ENCODE peak calls at places on chromosomes 11 and 22, in eight cellular contexts. R, X, D, K, A, N, H and I are unnamed samples.

GRCh38 chr22:39901519-39902146 is 749 bp downstream of the GRAP2 start:
- DNase-seq in R (no peak), X (no peak), D (no peak), K (no peak), A (no peak), N (no peak), H (no peak), I (no peak)

GRCh38 chr22:33271390-33272161 is 213.4 kb upstream of the SYN3 start:
- DNase-seq in R (peak), X (no peak), D (no peak), K (peak), A (no peak), N (peak), H (no peak), I (peak)

GRCh38 chr22:45863981-45864751 is 112.8 kb downstream of the WNT7B start:
- DNase-seq in R (peak), X (peak), D (no peak), K (no peak), A (peak), N (peak), H (peak), I (peak)

GRCh38 chr11:85718991-85719807 is 33.2 kb upstream of the CCDC89 start:
- DNase-seq in R (no peak), X (peak), D (peak), K (no peak), A (no peak), N (no peak), H (peak), I (no peak)

GRCh38 chr11:45929486-45930030 is 7.1 kb downstream of the LARGE2 start:
- DNase-seq in R (no peak), X (no peak), D (no peak), K (no peak), A (no peak), N (no peak), H (no peak), I (no peak)

GRCh38 chr11:103326070-103326794 is 217.0 kb downstream of the DYNC2H1 start:
- DNase-seq in R (peak), X (peak), D (peak), K (no peak), A (no peak), N (peak), H (no peak), I (peak)

GRCh38 chr11:33227578-33228261 is 29.5 kb upstream of the HIPK3 start:
- DNase-seq in R (no peak), X (no peak), D (no peak), K (no peak), A (no peak), N (no peak), H (no peak), I (no peak)

GRCh38 chr11:105790841-105791240 is 181.0 kb downstream of the GRIA4 start:
- DNase-seq in R (no peak), X (no peak), D (no peak), K (no peak), A (no peak), N (no peak), H (no peak), I (no peak)

GRCh38 chr11:17384002-17384511 is 4.4 kb downstream of the KCNJ11 start:
- DNase-seq in R (no peak), X (peak), D (peak), K (peak), A (no peak), N (peak), H (peak), I (no peak)

GRCh38 chr11:66857234-66857926 is 516 bp downstream of the LRFN4 start:
- DNase-seq in R (peak), X (no peak), D (no peak), K (no peak), A (no peak), N (no peak), H (peak), I (peak)

GRCh38 chr22:30186535-30186934 is 60.0 kb downstream of the LIF start:
- DNase-seq in R (no peak), X (no peak), D (no peak), K (no peak), A (no peak), N (no peak), H (no peak), I (no peak)

GRCh38 chr11:118217575-118217974 is 7.2 kb downstream of the JAML start:
- DNase-seq in R (no peak), X (no peak), D (no peak), K (no peak), A (no peak), N (no peak), H (no peak), I (no peak)

GRCh38 chr22:33049125-33049729 is 9.0 kb downstream of the SYN3 start:
- DNase-seq in R (peak), X (peak), D (no peak), K (peak), A (no peak), N (peak), H (peak), I (peak)

GRCh38 chr11:85854557-85855340 is 434 bp upstream of the CCDC83 start:
- DNase-seq in R (peak), X (peak), D (peak), K (peak), A (peak), N (peak), H (peak), I (peak)

GRCh38 chr11:22359295-22359694 is 21.1 kb downstream of the SLC17A6 start:
- DNase-seq in R (no peak), X (no peak), D (no peak), K (no peak), A (no peak), N (no peak), H (no peak), I (no peak)
- TF ChIP-seq POLR2A in R (no peak), X (no peak), D (no peak), K (no peak), A (no peak), N (no peak), H (no peak), I (no peak)

DNA sequence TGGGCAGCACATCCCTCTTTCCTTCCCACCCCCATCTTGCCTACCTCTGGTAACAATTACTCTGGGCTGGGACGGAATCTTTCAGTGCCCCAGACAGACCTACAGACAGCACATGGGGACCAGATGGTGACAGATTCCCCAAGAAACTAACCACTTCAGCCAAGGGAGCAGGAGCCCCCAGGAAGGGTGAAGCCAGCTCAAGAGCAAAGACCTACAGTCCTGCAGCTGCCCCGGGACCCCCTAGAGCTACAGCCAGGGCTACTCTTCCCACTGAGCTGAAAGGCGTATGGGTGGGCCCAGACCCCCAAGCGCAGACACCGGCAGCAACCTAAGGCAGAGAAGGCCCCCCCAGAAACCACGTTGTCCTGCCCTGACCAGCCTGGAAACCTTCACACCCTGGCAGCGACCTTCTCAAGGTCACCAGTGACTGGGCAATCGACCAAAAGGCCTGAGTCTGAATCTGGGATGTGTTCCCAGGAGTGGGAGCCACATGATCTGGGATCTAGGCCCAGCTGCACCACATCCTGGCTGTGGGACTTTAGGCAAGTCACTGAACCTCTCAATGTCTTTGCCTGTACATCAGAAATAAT is 65.8 kb downstream of the LRRC32 start:
- DNase-seq in R (no peak), X (no peak), D (no peak), K (no peak), A (peak), N (peak), H (peak), I (no peak)
- TF ChIP-seq POLR2AphosphoS5 in R (no peak), X (no peak), D (no peak), K (no peak), A (peak), N (no peak), H (peak), I (no peak)

DNA sequence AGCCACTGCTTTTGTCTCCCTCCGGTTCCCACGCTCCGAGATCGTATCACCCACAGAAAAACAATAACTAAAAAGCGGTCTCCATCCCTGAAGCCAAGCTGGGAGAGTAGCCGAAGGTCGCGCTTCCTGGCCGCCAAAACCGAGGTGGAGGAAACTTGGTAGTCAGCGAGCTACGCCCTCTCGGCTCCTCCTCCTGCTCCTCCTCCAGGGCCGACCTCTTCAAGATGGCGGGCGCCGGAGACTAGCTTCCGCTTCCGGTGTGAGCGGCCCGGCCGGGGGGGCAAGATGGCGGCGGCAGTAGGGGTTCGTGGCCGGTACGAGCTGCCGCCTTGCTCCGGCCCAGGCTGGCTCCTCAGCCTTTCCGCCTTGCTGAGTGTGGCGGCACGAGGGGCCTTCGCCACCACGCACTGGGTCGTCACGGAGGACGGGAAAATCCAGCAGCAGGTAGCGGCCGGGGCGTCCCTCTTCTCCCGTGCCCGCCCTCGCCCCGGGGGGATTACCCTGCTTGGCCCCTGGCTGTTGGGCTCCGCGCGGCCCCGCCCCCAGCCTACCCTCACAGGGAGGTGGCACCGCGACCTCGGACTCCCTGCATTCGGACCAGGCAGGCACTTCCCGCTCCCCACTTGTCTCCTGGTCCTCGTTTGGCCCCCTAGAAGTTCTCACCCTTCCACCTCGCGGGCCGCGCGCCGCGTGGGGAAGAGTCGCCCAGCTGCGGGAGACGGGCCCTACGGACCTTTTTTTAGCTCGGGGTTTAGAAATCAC is at the start of gene TTC17:
- DNase-seq in R (peak), X (peak), D (peak), K (peak), A (peak), N (peak), H (peak), I (peak)
- TF ChIP-seq POLR2A in R (peak), X (peak), D (peak), K (peak), A (peak), N (peak), H (peak), I (peak)

GRCh38 chr22:27094633-27095308 is 437.4 kb downstream of the MIAT start:
- DNase-seq in R (no peak), X (no peak), D (no peak), K (no peak), A (no peak), N (no peak), H (peak), I (no peak)
- TF ChIP-seq POLR2AphosphoS5 in R (no peak), X (no peak), D (no peak), K (no peak), A (peak), N (no peak), H (no peak), I (no peak)

DNA sequence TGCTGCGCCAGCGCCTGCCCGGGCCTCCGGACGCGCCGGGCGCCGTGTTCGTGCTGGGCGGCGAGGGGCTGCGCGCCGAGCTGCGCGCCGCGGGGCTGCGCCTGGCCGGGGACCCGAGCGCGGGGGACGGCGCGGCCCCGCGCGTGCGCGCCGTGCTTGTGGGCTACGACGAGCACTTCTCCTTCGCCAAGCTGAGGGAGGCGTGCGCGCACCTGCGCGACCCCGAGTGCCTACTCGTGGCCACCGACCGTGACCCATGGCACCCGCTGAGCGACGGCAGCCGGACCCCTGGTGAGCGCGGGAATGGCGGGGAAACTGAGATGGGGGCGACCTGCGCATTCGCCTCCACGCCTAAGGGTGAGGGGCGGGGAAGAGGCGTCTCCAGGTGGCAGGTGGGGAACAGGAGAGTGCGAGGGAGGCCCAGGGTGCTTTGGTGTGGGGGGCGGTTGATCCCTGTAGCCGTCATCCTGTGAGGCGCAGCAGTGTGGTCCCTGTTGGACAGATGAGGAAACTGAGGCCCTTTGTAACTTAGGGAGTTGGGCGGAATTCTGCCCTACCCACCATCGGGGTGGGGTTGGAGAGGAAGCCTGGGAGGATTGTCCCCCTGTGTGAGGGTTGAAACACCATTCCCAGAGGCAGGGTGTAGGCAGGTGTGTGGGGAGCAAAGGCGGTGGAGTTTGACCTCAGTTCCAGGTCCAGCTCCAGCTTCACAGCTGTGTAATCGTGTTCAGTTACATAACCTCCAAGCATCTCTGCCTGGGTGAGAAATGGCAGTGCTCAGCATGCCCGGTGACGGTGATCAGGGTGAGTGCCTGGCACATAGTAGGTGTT is 758 bp downstream of the PDXP start:
- DNase-seq in R (no peak), X (no peak), D (no peak), K (no peak), A (no peak), N (peak), H (no peak), I (no peak)
- TF ChIP-seq POLR2A in R (no peak), X (no peak), D (no peak), K (no peak), A (no peak), N (peak), H (no peak), I (no peak)